ENCODE peak calls at places on chromosomes 3 and 15, in five cellular contexts. G, A, O, T and S are unnamed samples.

GRCh38 chr3:73144276-73144675 is 82.8 kb downstream of the EBLN2 start:
- DNase-seq in G (no peak), O (no peak), T (no peak), A (peak), S (peak)

GRCh38 chr3:122961146-122961545 is 66.4 kb downstream of the SEMA5B start:
- DNase-seq in G (no peak), A (no peak), T (no peak), O (no peak), S (no peak)

GRCh38 chr3:12940854-12941253 is 99.5 kb upstream of the RPL32 start:
- DNase-seq in O (no peak), A (no peak), T (no peak), G (no peak), S (peak)

GRCh38 chr15:39242345-39242744 is 338.5 kb upstream of the THBS1 start:
- DNase-seq in O (no peak), A (no peak), T (no peak), G (no peak), S (peak)

GRCh38 chr15:90988249-90988648 is 6.1 kb downstream of the PRC1 start:
- DNase-seq in G (no peak), T (no peak), A (no peak), O (no peak), S (no peak)

GRCh38 chr3:73520931-73521461 is 103.7 kb downstream of the PDZRN3 start:
- DNase-seq in T (peak), O (no peak), G (peak), A (peak), S (peak)

GRCh38 chr15:94229591-94230365 is 1.6 kb upstream of the MCTP2 start:
- DNase-seq in G (no peak), T (no peak), O (no peak), A (no peak), S (no peak)

GRCh38 chr3:134754768-134755559 is 40.1 kb upstream of the EPHB1 start:
- DNase-seq in O (peak), A (peak), G (no peak), T (no peak), S (peak)

GRCh38 chr3:178385280-178385952 is 150.8 kb upstream of the KCNMB2 start:
- DNase-seq in O (peak), A (no peak), G (no peak), T (no peak), S (no peak)

GRCh38 chr15:29612701-29613100 is 209.6 kb downstream of the TJP1 start:
- DNase-seq in A (no peak), G (no peak), T (no peak), O (no peak), S (no peak)

GRCh38 chr15:40044717-40045571 is 6.0 kb upstream of the SRP14 start:
- DNase-seq in T (peak), O (peak), A (peak), G (peak), S (peak)

GRCh38 chr15:39942101-39942752 is 8.3 kb downstream of the EIF2AK4 start:
- DNase-seq in T (no peak), O (no peak), A (no peak), G (no peak), S (no peak)

GRCh38 chr3:176431986-176432385 is 765.3 kb downstream of the TBL1XR1 start:
- DNase-seq in A (no peak), O (no peak), T (no peak), G (no peak), S (no peak)

GRCh38 chr3:124276863-124277515 is 285.1 kb upstream of the ROPN1 start:
- DNase-seq in A (peak), G (no peak), T (peak), O (no peak), S (peak)

GRCh38 chr3:39404943-39405686 is 1.4 kb upstream of the RPSA start:
- DNase-seq in T (no peak), G (no peak), O (no peak), A (no peak), S (peak)

GRCh38 chr15:65914371-65914770 is 45.1 kb downstream of the RAB11A start:
- DNase-seq in G (no peak), T (no peak), O (no peak), A (no peak), S (no peak)

GRCh38 chr3:32423956-32424558 is 32.4 kb downstream of the CMTM7 start:
- DNase-seq in G (no peak), O (no peak), T (no peak), A (no peak), S (no peak)

GRCh38 chr3:168865022-168865551 is 769.4 kb upstream of the GOLIM4 start:
- DNase-seq in G (no peak), A (no peak), O (peak), T (no peak), S (no peak)

GRCh38 chr3:12901631-12902045 is 60.3 kb upstream of the RPL32 start:
- DNase-seq in O (no peak), A (peak), T (no peak), G (no peak), S (peak)

GRCh38 chr3:140844072-140844471 is 97.6 kb upstream of the SLC25A36 start:
- DNase-seq in T (no peak), G (no peak), O (no peak), A (no peak), S (no peak)

GRCh38 chr15:99495430-99496301 is 70.1 kb upstream of the MEF2A start:
- DNase-seq in A (no peak), G (no peak), T (no peak), O (no peak), S (peak)

GRCh38 chr15:39598958-39599845 is 18.3 kb downstream of the THBS1 start:
- DNase-seq in T (no peak), A (no peak), O (no peak), G (no peak), S (no peak)

GRCh38 chr3:89252865-89253264 is 145.4 kb downstream of the EPHA3 start:
- DNase-seq in A (no peak), G (no peak), T (no peak), O (no peak), S (no peak)

GRCh38 chr3:117793684-117794304 is 1084.2 kb downstream of the TUSC7 start:
- DNase-seq in A (no peak), G (no peak), T (no peak), O (no peak), S (no peak)

GRCh38 chr15:67241132-67241855 is 13.2 kb downstream of the AAGAB start:
- DNase-seq in G (no peak), A (no peak), T (no peak), O (peak), S (no peak)

GRCh38 chr3:194713299-194714121 is 27.8 kb downstream of the FAM43A start:
- DNase-seq in A (no peak), T (no peak), O (no peak), G (no peak), S (no peak)

GRCh38 chr3:194043516-194043915 is 92.4 kb upstream of the HES1 start:
- DNase-seq in A (no peak), T (no peak), O (no peak), G (no peak), S (no peak)

GRCh38 chr15:62770752-62771151 is 271.8 kb upstream of the TPM1 start:
- DNase-seq in T (no peak), O (no peak), G (no peak), A (peak), S (no peak)

GRCh38 chr15:46260937-46261336 is 626.1 kb downstream of the SQOR start:
- DNase-seq in T (no peak), G (no peak), O (peak), A (no peak), S (no peak)

GRCh38 chr3:101813817-101814440 is 34.9 kb downstream of the NXPE3 start:
- DNase-seq in T (no peak), O (no peak), G (no peak), A (no peak), S (no peak)

GRCh38 chr15:81789403-81789802 is 256.4 kb downstream of the MEX3B start:
- DNase-seq in A (no peak), G (no peak), O (no peak), T (no peak), S (no peak)

GRCh38 chr3:46491089-46492070 is 6.4 kb upstream of the RTP3 start:
- DNase-seq in G (no peak), O (no peak), A (no peak), T (no peak), S (no peak)
- H3K27ac ChIP-seq in G (no peak), O (no peak), A (peak), T (no peak), S (peak)

GRCh38 chr3:15632212-15632580 is 30.7 kb downstream of the BTD start:
- DNase-seq in G (no peak), A (no peak), O (no peak), T (no peak), S (no peak)

GRCh38 chr3:15631426-15632211 is 30.1 kb downstream of the BTD start:
- DNase-seq in A (no peak), T (no peak), G (no peak), O (no peak), S (no peak)

GRCh38 chr3:15633766-15634588 is 32.4 kb downstream of the BTD start:
- DNase-seq in O (no peak), A (no peak), G (no peak), T (no peak), S (no peak)

GRCh38 chr3:15634671-15635661 is 33.4 kb downstream of the BTD start:
- DNase-seq in A (peak), O (no peak), T (peak), G (peak), S (no peak)

DNA sequence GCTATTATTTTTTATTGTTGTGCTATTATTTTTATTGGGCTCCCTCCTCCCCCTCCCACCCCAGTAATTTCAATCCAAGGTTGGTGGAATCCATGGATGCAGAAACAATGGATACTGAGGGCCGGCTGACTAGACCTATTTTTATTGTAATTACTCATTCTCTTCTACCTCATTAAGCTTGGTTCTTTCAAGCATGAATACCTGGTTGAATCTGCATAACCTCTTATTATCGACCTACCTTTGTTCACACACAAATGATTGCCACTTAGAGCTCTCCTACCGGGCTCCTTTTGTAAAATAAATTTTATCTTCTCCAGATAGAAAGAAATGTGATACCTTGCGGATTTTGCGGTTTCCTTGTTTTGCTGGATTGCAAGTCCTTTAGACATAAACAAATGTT is 31.6 kb downstream of the BTD start:
- DNase-seq in A (no peak), G (no peak), O (peak), T (no peak), S (no peak)
- H3K27ac ChIP-seq in A (peak), G (no peak), O (no peak), T (peak), S (no peak)

GRCh38 chr15:30954674-30955073 is 36.8 kb downstream of the MTMR10 start:
- DNase-seq in G (no peak), A (no peak), T (no peak), O (no peak), S (no peak)
- H3K27ac ChIP-seq in G (no peak), A (peak), T (no peak), O (no peak), S (no peak)

GRCh38 chr3:137766069-137766960 is 2.2 kb downstream of the SOX14 start:
- DNase-seq in A (no peak), T (no peak), O (peak), G (no peak), S (no peak)

GRCh38 chr3:137769321-137770065 is 5.4 kb downstream of the SOX14 start:
- DNase-seq in T (no peak), O (peak), G (no peak), A (no peak), S (no peak)

GRCh38 chr3:137768361-137769320 is 4.5 kb downstream of the SOX14 start:
- DNase-seq in O (peak), G (no peak), A (peak), T (no peak), S (no peak)

GRCh38 chr3:137767146-137768020 is 3.3 kb downstream of the SOX14 start:
- DNase-seq in T (no peak), G (no peak), O (peak), A (no peak), S (no peak)

GRCh38 chr3:137768021-137768360 is 3.9 kb downstream of the SOX14 start:
- DNase-seq in O (peak), T (no peak), G (no peak), A (peak), S (no peak)
- H3K27ac ChIP-seq in O (no peak), T (no peak), G (no peak), A (no peak), S (no peak)

GRCh38 chr3:151314593-151314992 is 2.0 kb downstream of the GPR87 start:
- DNase-seq in T (no peak), G (no peak), O (no peak), A (no peak), S (no peak)
- H3K27ac ChIP-seq in T (no peak), G (no peak), O (no peak), A (no peak), S (no peak)

DNA sequence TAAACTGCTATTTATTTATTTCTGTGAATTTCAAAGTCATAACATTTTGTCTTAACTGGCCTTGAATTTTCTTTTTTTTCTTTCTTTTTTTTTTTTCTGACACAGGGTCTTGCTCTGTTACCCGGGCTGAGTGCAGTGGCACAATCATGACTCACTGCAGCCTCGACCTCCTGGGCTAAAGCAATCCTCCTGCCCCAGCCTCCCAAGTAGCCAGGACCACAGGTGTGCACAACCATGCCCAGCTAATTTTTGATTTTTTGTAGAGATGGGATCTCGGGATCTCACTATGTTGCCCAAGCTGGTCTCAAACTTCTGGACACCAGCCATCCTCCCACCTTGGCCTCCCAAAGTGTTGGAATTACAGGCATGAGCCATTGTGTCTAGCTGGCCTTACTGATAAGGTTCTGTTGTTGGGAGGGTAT is 77.4 kb upstream of the TNFSF10 start:
- DNase-seq in A (no peak), G (no peak), O (no peak), T (no peak), S (no peak)
- H3K27ac ChIP-seq in A (no peak), G (no peak), O (no peak), T (no peak), S (no peak)

DNA sequence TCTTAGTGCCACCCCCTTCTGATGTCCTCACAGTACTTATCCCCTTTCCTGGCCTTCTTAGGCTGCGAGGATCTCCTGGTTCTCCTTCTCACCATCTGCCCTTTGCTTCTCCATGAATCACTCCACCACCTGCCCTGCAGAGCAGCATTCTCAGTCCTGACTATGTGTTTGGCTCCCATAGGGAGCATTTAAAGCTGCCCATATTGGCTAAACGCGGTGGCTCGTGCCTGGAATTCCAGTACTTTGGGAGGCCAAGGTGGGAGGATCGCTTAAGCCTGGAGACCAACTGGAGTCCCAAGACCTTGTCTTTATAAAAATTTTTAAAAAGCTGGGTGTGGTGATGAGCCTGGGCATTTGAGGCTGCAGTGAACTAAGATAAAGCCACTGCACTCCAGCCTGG is 36.1 kb upstream of the TLE3 start:
- DNase-seq in A (no peak), T (no peak), G (no peak), O (no peak), S (no peak)
- H3K27ac ChIP-seq in A (no peak), T (no peak), G (no peak), O (no peak), S (no peak)

GRCh38 chr3:61926913-61927312 is 365.5 kb downstream of the PTPRG start:
- DNase-seq in O (no peak), A (no peak), G (no peak), T (no peak), S (no peak)

GRCh38 chr3:61928020-61928419 is 366.6 kb downstream of the PTPRG start:
- DNase-seq in A (no peak), O (no peak), T (no peak), G (no peak), S (peak)

GRCh38 chr3:61925721-61926120 is 364.4 kb downstream of the PTPRG start:
- DNase-seq in O (no peak), T (no peak), A (no peak), G (no peak), S (no peak)

GRCh38 chr3:61928776-61929175 is 367.4 kb downstream of the PTPRG start:
- DNase-seq in O (no peak), A (no peak), G (no peak), T (no peak), S (no peak)

GRCh38 chr3:61927332-61927731 is 366.0 kb downstream of the PTPRG start:
- DNase-seq in G (peak), O (no peak), T (peak), A (peak), S (peak)
- H3K27ac ChIP-seq in G (peak), O (no peak), T (no peak), A (peak), S (peak)